ENCODE peak calls at places on chromosomes 13 and 19, in six cellular contexts. One of them, this sample, is unnamed.

GRCh38 chr13:46369506-46370268 is 17.4 kb downstream of the RUBCNL start:
- DNase-seq in CD8-positive, alpha-beta T cell: no peak
- DNase-seq in breast epithelium: no peak
- DNase-seq in CD4-positive, alpha-beta memory T cell: no peak
- DNase-seq in ovary: no peak
- DNase-seq in MG63: no peak
- DNase-seq in this sample: peak; percentile 74

GRCh38 chr13:46354143-46355087 is 32.6 kb downstream of the RUBCNL start:
- DNase-seq in CD8-positive, alpha-beta T cell: no peak
- DNase-seq in CD4-positive, alpha-beta memory T cell: no peak
- DNase-seq in MG63: peak; percentile 50
- DNase-seq in breast epithelium: no peak
- DNase-seq in ovary: no peak
- DNase-seq in this sample: peak; percentile 85

GRCh38 chr19:53892981-53893325 is 11.0 kb downstream of the PRKCG start:
- DNase-seq in breast epithelium: no peak
- DNase-seq in CD4-positive, alpha-beta memory T cell: no peak
- DNase-seq in MG63: no peak
- DNase-seq in CD8-positive, alpha-beta T cell: no peak
- DNase-seq in ovary: no peak
- DNase-seq in this sample: no peak

GRCh38 chr13:110568649-110569048 is 7.1 kb upstream of the RAB20 start:
- DNase-seq in MG63: no peak
- DNase-seq in CD4-positive, alpha-beta memory T cell: no peak
- DNase-seq in breast epithelium: no peak
- DNase-seq in ovary: no peak
- DNase-seq in CD8-positive, alpha-beta T cell: no peak
- DNase-seq in this sample: no peak

GRCh38 chr19:28633223-28634030 is 579.5 kb downstream of the UQCRFS1 start:
- DNase-seq in ovary: no peak
- DNase-seq in breast epithelium: no peak
- DNase-seq in CD8-positive, alpha-beta T cell: peak; percentile 44
- DNase-seq in CD4-positive, alpha-beta memory T cell: no peak
- DNase-seq in MG63: peak; percentile 33
- DNase-seq in this sample: peak; percentile 85

GRCh38 chr13:39455534-39456175 is 147.3 kb downstream of the LHFPL6 start:
- DNase-seq in breast epithelium: no peak
- DNase-seq in ovary: no peak
- DNase-seq in CD8-positive, alpha-beta T cell: no peak
- DNase-seq in CD4-positive, alpha-beta memory T cell: no peak
- DNase-seq in MG63: no peak
- DNase-seq in this sample: peak; percentile 34

GRCh38 chr13:94168784-94169512 is 310.5 kb downstream of the DCT start:
- DNase-seq in CD4-positive, alpha-beta memory T cell: no peak
- DNase-seq in CD8-positive, alpha-beta T cell: no peak
- DNase-seq in ovary: no peak
- DNase-seq in MG63: peak; percentile 15
- DNase-seq in breast epithelium: no peak
- DNase-seq in this sample: peak; percentile 41

GRCh38 chr13:35475131-35475959 is 1.1 kb downstream of the MAB21L1 start:
- DNase-seq in breast epithelium: no peak
- DNase-seq in CD4-positive, alpha-beta memory T cell: no peak
- DNase-seq in MG63: peak; percentile 48
- DNase-seq in CD8-positive, alpha-beta T cell: no peak
- DNase-seq in ovary: peak; percentile 75
- DNase-seq in this sample: peak; percentile 25

GRCh38 chr13:49690133-49690989 is 925 bp downstream of the EBPL start:
- DNase-seq in MG63: peak; percentile 30
- DNase-seq in breast epithelium: no peak
- DNase-seq in CD4-positive, alpha-beta memory T cell: no peak
- DNase-seq in ovary: no peak
- DNase-seq in CD8-positive, alpha-beta T cell: no peak
- DNase-seq in this sample: peak; percentile 60

GRCh38 chr13:65959305-65959704 is 1270.8 kb downstream of the PCDH9 start:
- DNase-seq in CD4-positive, alpha-beta memory T cell: no peak
- DNase-seq in CD8-positive, alpha-beta T cell: no peak
- DNase-seq in breast epithelium: no peak
- DNase-seq in MG63: no peak
- DNase-seq in ovary: no peak
- DNase-seq in this sample: peak; percentile 5

GRCh38 chr13:102195566-102196462 is 206.0 kb downstream of the FGF14 start:
- DNase-seq in ovary: no peak
- DNase-seq in CD4-positive, alpha-beta memory T cell: no peak
- DNase-seq in CD8-positive, alpha-beta T cell: no peak
- DNase-seq in MG63: no peak
- DNase-seq in breast epithelium: no peak
- DNase-seq in this sample: peak; percentile 13

GRCh38 chr13:66212511-66212910 is 1017.6 kb downstream of the PCDH9 start:
- DNase-seq in MG63: no peak
- DNase-seq in CD4-positive, alpha-beta memory T cell: no peak
- DNase-seq in ovary: no peak
- DNase-seq in CD8-positive, alpha-beta T cell: no peak
- DNase-seq in breast epithelium: no peak
- DNase-seq in this sample: no peak

GRCh38 chr19:33196446-33197193 is 2.5 kb downstream of the LRP3 start:
- DNase-seq in ovary: no peak
- DNase-seq in CD8-positive, alpha-beta T cell: no peak
- DNase-seq in breast epithelium: no peak
- DNase-seq in MG63: no peak
- DNase-seq in CD4-positive, alpha-beta memory T cell: no peak
- DNase-seq in this sample: no peak

GRCh38 chr19:35928507-35928906 is 7.7 kb upstream of the LRFN3 start:
- DNase-seq in CD8-positive, alpha-beta T cell: no peak
- DNase-seq in CD4-positive, alpha-beta memory T cell: no peak
- DNase-seq in breast epithelium: no peak
- DNase-seq in ovary: no peak
- DNase-seq in MG63: no peak
- DNase-seq in this sample: no peak

GRCh38 chr13:106354961-106355360 is 180.5 kb downstream of the EFNB2 start:
- DNase-seq in breast epithelium: no peak
- DNase-seq in MG63: no peak
- DNase-seq in ovary: no peak
- DNase-seq in CD4-positive, alpha-beta memory T cell: no peak
- DNase-seq in CD8-positive, alpha-beta T cell: no peak
- DNase-seq in this sample: no peak

GRCh38 chr13:60755380-60756163 is 358.6 kb downstream of the TDRD3 start:
- DNase-seq in ovary: no peak
- DNase-seq in MG63: no peak
- DNase-seq in CD4-positive, alpha-beta memory T cell: no peak
- DNase-seq in CD8-positive, alpha-beta T cell: no peak
- DNase-seq in breast epithelium: no peak
- DNase-seq in this sample: no peak

GRCh38 chr13:59299584-59299983 is 864.1 kb downstream of the DIAPH3 start:
- DNase-seq in CD8-positive, alpha-beta T cell: no peak
- DNase-seq in ovary: no peak
- DNase-seq in breast epithelium: no peak
- DNase-seq in MG63: no peak
- DNase-seq in CD4-positive, alpha-beta memory T cell: no peak
- DNase-seq in this sample: no peak

GRCh38 chr19:58563034-58563573 is 4.7 kb upstream of the UBE2M start:
- DNase-seq in CD4-positive, alpha-beta memory T cell: no peak
- DNase-seq in MG63: no peak
- DNase-seq in CD8-positive, alpha-beta T cell: peak; percentile 20
- DNase-seq in breast epithelium: no peak
- DNase-seq in ovary: peak; percentile 73
- DNase-seq in this sample: peak; percentile 19

GRCh38 chr13:104389722-104390121 is 1323.5 kb upstream of the SLC10A2 start:
- DNase-seq in breast epithelium: no peak
- DNase-seq in CD4-positive, alpha-beta memory T cell: no peak
- DNase-seq in CD8-positive, alpha-beta T cell: no peak
- DNase-seq in ovary: no peak
- DNase-seq in MG63: no peak
- DNase-seq in this sample: peak; percentile 47

GRCh38 chr13:29508130-29508873 is 87.2 kb downstream of the SLC7A1 start:
- DNase-seq in CD8-positive, alpha-beta T cell: peak; percentile 62
- DNase-seq in breast epithelium: peak; percentile 87
- DNase-seq in ovary: peak; percentile 89
- DNase-seq in MG63: peak; percentile 59
- DNase-seq in CD4-positive, alpha-beta memory T cell: peak; percentile 55
- DNase-seq in this sample: peak; percentile 88

GRCh38 chr19:28242317-28242927 is 970.5 kb downstream of the UQCRFS1 start:
- DNase-seq in ovary: no peak
- DNase-seq in CD4-positive, alpha-beta memory T cell: no peak
- DNase-seq in CD8-positive, alpha-beta T cell: no peak
- DNase-seq in breast epithelium: no peak
- DNase-seq in MG63: no peak
- DNase-seq in this sample: peak; percentile 65

GRCh38 chr19:58409010-58409790 is 751 bp downstream of the ZNF584 start:
- DNase-seq in CD4-positive, alpha-beta memory T cell: no peak
- DNase-seq in MG63: peak; percentile 65
- DNase-seq in ovary: peak; percentile 62
- DNase-seq in CD8-positive, alpha-beta T cell: no peak
- DNase-seq in breast epithelium: peak; percentile 52
- DNase-seq in this sample: no peak

GRCh38 chr13:31950121-31950810 is 81.3 kb upstream of the FRY start:
- DNase-seq in breast epithelium: no peak
- DNase-seq in MG63: no peak
- DNase-seq in CD8-positive, alpha-beta T cell: no peak
- DNase-seq in CD4-positive, alpha-beta memory T cell: no peak
- DNase-seq in ovary: no peak
- DNase-seq in this sample: no peak

GRCh38 chr13:71028884-71029283 is 838.1 kb downstream of the DACH1 start:
- DNase-seq in breast epithelium: no peak
- DNase-seq in MG63: no peak
- DNase-seq in CD4-positive, alpha-beta memory T cell: no peak
- DNase-seq in ovary: no peak
- DNase-seq in CD8-positive, alpha-beta T cell: no peak
- DNase-seq in this sample: no peak

DNA sequence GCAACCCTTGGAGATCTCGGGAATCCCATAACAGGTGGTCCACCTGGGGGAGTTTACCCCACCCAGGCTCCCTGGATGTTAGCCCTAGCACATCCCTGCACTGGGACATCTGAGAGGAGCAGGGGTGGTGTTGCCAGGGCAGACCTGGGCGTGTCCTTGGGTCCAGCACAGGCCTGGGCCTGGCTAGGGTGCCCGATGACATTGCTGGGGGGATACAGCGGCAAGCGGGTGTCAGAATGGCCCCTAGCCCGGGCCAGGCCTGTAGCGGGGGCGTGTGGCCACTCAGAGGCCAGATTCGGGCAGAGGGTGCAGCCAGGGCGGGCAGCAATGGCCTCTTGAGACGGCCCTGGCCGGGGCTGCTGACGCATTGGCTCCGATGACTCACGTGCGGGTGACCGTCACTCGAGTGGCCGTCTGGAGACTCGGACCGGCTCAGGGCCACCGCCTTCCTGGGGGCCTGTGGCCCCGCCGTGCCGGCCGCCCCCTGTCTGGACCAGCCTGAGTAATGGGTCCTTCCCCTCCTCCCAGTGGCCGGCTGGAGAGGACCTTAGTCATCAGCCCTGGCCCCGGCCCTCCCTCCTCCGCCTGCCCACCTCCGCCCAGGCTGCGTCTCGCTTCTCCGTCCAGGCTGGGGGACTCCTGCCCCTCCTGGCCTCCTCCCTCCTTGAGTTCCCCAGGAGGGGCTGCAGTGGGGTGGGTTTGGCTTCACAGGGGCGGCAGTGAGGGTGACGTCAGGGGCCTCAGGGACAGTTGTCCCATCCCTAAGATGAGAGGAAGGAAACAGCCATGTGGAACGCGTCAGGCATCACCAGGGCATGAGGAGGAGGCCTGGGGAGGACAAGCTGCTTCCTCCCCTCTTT is 23.2 kb upstream of the CRTC1 start:
- DNase-seq in CD8-positive, alpha-beta T cell: no peak
- DNase-seq in CD4-positive, alpha-beta memory T cell: no peak
- DNase-seq in MG63: peak; percentile 34
- DNase-seq in breast epithelium: no peak
- DNase-seq in ovary: no peak
- DNase-seq in this sample: peak; percentile 74
- H3K4me3 ChIP-seq in CD8-positive, alpha-beta T cell: no peak overlapping the region
- H3K4me3 ChIP-seq in CD4-positive, alpha-beta memory T cell: no peak overlapping the region
- H3K4me3 ChIP-seq in MG63: no peak overlapping the region
- H3K4me3 ChIP-seq in breast epithelium: peak overlapping the region; percentile 51
- H3K4me3 ChIP-seq in ovary: no peak overlapping the region
- H3K4me3 ChIP-seq in this sample: no peak overlapping the region

GRCh38 chr19:47660435-47660832 is 51.5 kb downstream of the BICRA start:
- DNase-seq in ovary: no peak
- DNase-seq in CD4-positive, alpha-beta memory T cell: no peak
- DNase-seq in MG63: no peak
- DNase-seq in breast epithelium: no peak
- DNase-seq in CD8-positive, alpha-beta T cell: no peak
- DNase-seq in this sample: no peak

GRCh38 chr19:47661571-47661970 is 51.7 kb upstream of the EHD2 start:
- DNase-seq in ovary: no peak
- DNase-seq in CD8-positive, alpha-beta T cell: no peak
- DNase-seq in CD4-positive, alpha-beta memory T cell: no peak
- DNase-seq in MG63: no peak
- DNase-seq in breast epithelium: no peak
- DNase-seq in this sample: peak; percentile 16

GRCh38 chr19:47661161-47661560 is 52.1 kb upstream of the EHD2 start:
- DNase-seq in CD4-positive, alpha-beta memory T cell: no peak
- DNase-seq in MG63: no peak
- DNase-seq in breast epithelium: no peak
- DNase-seq in CD8-positive, alpha-beta T cell: no peak
- DNase-seq in ovary: no peak
- DNase-seq in this sample: no peak

GRCh38 chr19:47663911-47664771 is 49.1 kb upstream of the EHD2 start:
- DNase-seq in ovary: peak; percentile 73
- DNase-seq in MG63: peak; percentile 85
- DNase-seq in CD8-positive, alpha-beta T cell: no peak
- DNase-seq in breast epithelium: peak; percentile 66
- DNase-seq in CD4-positive, alpha-beta memory T cell: no peak
- DNase-seq in this sample: peak; percentile 99

DNA sequence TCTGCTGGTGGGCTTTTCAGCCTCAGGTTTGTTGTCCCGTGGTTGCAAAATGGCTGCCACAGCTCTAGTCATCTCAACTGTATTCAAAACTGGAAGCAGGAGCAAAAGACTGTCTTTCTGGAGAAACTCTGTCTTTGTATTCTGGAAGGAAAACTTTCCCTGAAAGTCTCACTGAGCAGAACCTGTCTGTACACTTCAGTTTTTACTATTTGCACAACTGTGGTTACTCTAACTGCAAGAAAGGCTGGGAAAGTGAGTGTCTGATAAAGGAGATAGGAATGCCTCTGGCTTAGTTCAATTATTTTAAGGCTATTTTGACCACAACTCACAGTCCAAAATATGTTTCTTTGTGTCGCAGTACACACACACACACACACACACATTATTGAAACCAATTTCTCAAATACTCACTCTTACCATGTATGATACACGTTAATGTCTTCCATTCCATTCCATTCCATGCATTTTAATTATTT is 49.7 kb upstream of the EHD2 start:
- DNase-seq in breast epithelium: no peak
- DNase-seq in MG63: no peak
- DNase-seq in ovary: no peak
- DNase-seq in CD4-positive, alpha-beta memory T cell: no peak
- DNase-seq in CD8-positive, alpha-beta T cell: no peak
- DNase-seq in this sample: peak; percentile 88
- H3K4me3 ChIP-seq in breast epithelium: peak overlapping the region; percentile 9
- H3K4me3 ChIP-seq in MG63: no peak overlapping the region
- H3K4me3 ChIP-seq in ovary: no peak overlapping the region
- H3K4me3 ChIP-seq in CD4-positive, alpha-beta memory T cell: no peak overlapping the region
- H3K4me3 ChIP-seq in CD8-positive, alpha-beta T cell: no peak overlapping the region
- H3K4me3 ChIP-seq in this sample: peak overlapping the region; percentile 9

GRCh38 chr19:12064266-12065099 is at the start of gene ZNF844:
- DNase-seq in CD8-positive, alpha-beta T cell: peak; percentile 68
- DNase-seq in CD4-positive, alpha-beta memory T cell: peak; percentile 62
- DNase-seq in ovary: peak; percentile 98
- DNase-seq in MG63: peak; percentile 86
- DNase-seq in breast epithelium: peak; percentile 99
- DNase-seq in this sample: peak; percentile 94
- H3K4me3 ChIP-seq in CD8-positive, alpha-beta T cell: peak within 1 kb of the TSS; percentile 66
- H3K4me3 ChIP-seq in CD4-positive, alpha-beta memory T cell: peak within 1 kb of the TSS; percentile 57
- H3K4me3 ChIP-seq in ovary: peak within 1 kb of the TSS; percentile 86
- H3K4me3 ChIP-seq in MG63: peak within 1 kb of the TSS; percentile 58
- H3K4me3 ChIP-seq in breast epithelium: peak within 1 kb of the TSS; percentile 93
- H3K4me3 ChIP-seq in this sample: peak within 1 kb of the TSS; percentile 65

GRCh38 chr13:26709461-26709860 is 51.1 kb downstream of the GPR12 start:
- DNase-seq in CD4-positive, alpha-beta memory T cell: no peak
- DNase-seq in MG63: no peak
- DNase-seq in breast epithelium: no peak
- DNase-seq in ovary: no peak
- DNase-seq in CD8-positive, alpha-beta T cell: no peak
- DNase-seq in this sample: no peak
- H3K4me3 ChIP-seq in CD4-positive, alpha-beta memory T cell: no peak overlapping the region
- H3K4me3 ChIP-seq in MG63: no peak overlapping the region
- H3K4me3 ChIP-seq in breast epithelium: no peak overlapping the region
- H3K4me3 ChIP-seq in ovary: no peak overlapping the region
- H3K4me3 ChIP-seq in CD8-positive, alpha-beta T cell: no peak overlapping the region
- H3K4me3 ChIP-seq in this sample: no peak overlapping the region

This sample was measured in cardiac fibroblast.